ENCODE peak calls at places on chromosome 15, in seven cellular contexts. L, V, J, W, D, Z and X are unnamed samples.

GRCh38 chr15:69082041-69082502 is 67.6 kb downstream of the NOX5 start:
- DNase-seq in L (no peak), V (peak), J (no peak), W (no peak), D (no peak), Z (no peak), X (no peak)

GRCh38 chr15:36886135-36887011 is 214.0 kb downstream of the MEIS2 start:
- DNase-seq in L (no peak), V (no peak), J (no peak), W (no peak), D (no peak), Z (no peak), X (no peak)

GRCh38 chr15:60523056-60523455 is 44.1 kb upstream of the ICE2 start:
- DNase-seq in L (no peak), V (peak), J (no peak), W (peak), D (no peak), Z (no peak), X (no peak)

GRCh38 chr15:88131937-88132336 is 124.6 kb downstream of the NTRK3 start:
- DNase-seq in L (no peak), V (no peak), J (no peak), W (peak), D (no peak), Z (no peak), X (no peak)

GRCh38 chr15:60949034-60949977 is 279.8 kb downstream of the RORA start:
- DNase-seq in L (no peak), V (peak), J (no peak), W (no peak), D (no peak), Z (no peak), X (no peak)

GRCh38 chr15:66124626-66125025 is 128.9 kb downstream of the MEGF11 start:
- DNase-seq in L (no peak), V (no peak), J (no peak), W (no peak), D (no peak), Z (no peak), X (no peak)

GRCh38 chr15:72155021-72155621 is 36.9 kb downstream of the SENP8 start:
- DNase-seq in L (no peak), V (peak), J (no peak), W (peak), D (no peak), Z (peak), X (peak)

GRCh38 chr15:95609096-95609495 is 721.4 kb upstream of the NR2F2 start:
- DNase-seq in L (no peak), V (peak), J (no peak), W (peak), D (no peak), Z (no peak), X (no peak)

GRCh38 chr15:36643551-36643950 is 64.1 kb downstream of the CDIN1 start:
- DNase-seq in L (no peak), V (peak), J (no peak), W (peak), D (no peak), Z (no peak), X (peak)

GRCh38 chr15:29734917-29735572 is 87.2 kb downstream of the TJP1 start:
- DNase-seq in L (no peak), V (peak), J (no peak), W (no peak), D (no peak), Z (no peak), X (no peak)

GRCh38 chr15:55353030-55353429 is 34.0 kb downstream of the PIGB start:
- DNase-seq in L (no peak), V (no peak), J (no peak), W (no peak), D (no peak), Z (no peak), X (no peak)

GRCh38 chr15:57758556-57758955 is 52.0 kb downstream of the POLR2M start:
- DNase-seq in L (no peak), V (no peak), J (no peak), W (no peak), D (no peak), Z (no peak), X (no peak)

GRCh38 chr15:101545548-101546505 is 56.3 kb upstream of the PCSK6 start:
- DNase-seq in L (no peak), V (no peak), J (no peak), W (no peak), D (no peak), Z (no peak), X (no peak)